ENCODE peak calls at places on chromosomes 5 and 9, in eight cellular contexts. N, E, L, Z, K, C, I and Y are unnamed samples.

GRCh38 chr9:133141833-133142594 is 21.0 kb upstream of the RALGDS start:
- DNase-seq in N (no peak), E (peak), L (no peak), Z (no peak), K (peak), C (no peak), I (no peak), Y (no peak)

GRCh38 chr5:170788626-170789304 is 5.2 kb downstream of the GABRP start:
- DNase-seq in N (no peak), E (no peak), L (no peak), Z (no peak), K (no peak), C (no peak), I (no peak), Y (no peak)

GRCh38 chr5:16980983-16981382 is 44.9 kb upstream of the MYO10 start:
- DNase-seq in N (no peak), E (no peak), L (no peak), Z (peak), K (no peak), C (peak), I (no peak), Y (no peak)

GRCh38 chr9:70421272-70422180 is 7.1 kb upstream of the KLF9 start:
- DNase-seq in N (peak), E (no peak), L (no peak), Z (peak), K (no peak), C (peak), I (no peak), Y (no peak)

GRCh38 chr5:76622973-76623596 is at the start of gene F2RL2:
- DNase-seq in N (no peak), E (no peak), L (peak), Z (peak), K (no peak), C (peak), I (no peak), Y (no peak)

GRCh38 chr5:123044926-123045617 is 8.5 kb upstream of the PPIC start:
- DNase-seq in N (no peak), E (no peak), L (no peak), Z (no peak), K (no peak), C (peak), I (no peak), Y (no peak)

GRCh38 chr5:176817369-176817841 is 7.0 kb downstream of the UNC5A start:
- DNase-seq in N (no peak), E (no peak), L (peak), Z (no peak), K (no peak), C (no peak), I (no peak), Y (no peak)

GRCh38 chr9:109766351-109766750 is 13.6 kb upstream of the PALM2AKAP2 start:
- DNase-seq in N (no peak), E (peak), L (no peak), Z (peak), K (no peak), C (peak), I (no peak), Y (no peak)

GRCh38 chr5:60520451-60521210 is 179.3 kb downstream of the DEPDC1B start:
- DNase-seq in N (no peak), E (no peak), L (no peak), Z (no peak), K (no peak), C (no peak), I (no peak), Y (no peak)

GRCh38 chr9:12350775-12351174 is 342.4 kb upstream of the TYRP1 start:
- DNase-seq in N (no peak), E (no peak), L (no peak), Z (no peak), K (no peak), C (no peak), I (no peak), Y (no peak)

GRCh38 chr9:117286245-117286644 is 128.6 kb downstream of the ASTN2 start:
- DNase-seq in N (no peak), E (no peak), L (no peak), Z (no peak), K (no peak), C (no peak), I (no peak), Y (no peak)

GRCh38 chr5:42691413-42691861 is 65.2 kb upstream of the CCDC152 start:
- DNase-seq in N (no peak), E (no peak), L (no peak), Z (peak), K (no peak), C (peak), I (no peak), Y (no peak)

GRCh38 chr5:82018462-82018861 is 46.6 kb downstream of the ATG10 start:
- DNase-seq in N (no peak), E (no peak), L (no peak), Z (peak), K (no peak), C (peak), I (no peak), Y (no peak)

GRCh38 chr5:107331312-107331711 is 339.4 kb downstream of the EFNA5 start:
- DNase-seq in N (no peak), E (no peak), L (no peak), Z (no peak), K (no peak), C (peak), I (no peak), Y (no peak)

GRCh38 chr9:127421057-127421456 is 3.1 kb upstream of the ZNF79 start:
- DNase-seq in N (no peak), E (no peak), L (no peak), Z (no peak), K (no peak), C (no peak), I (no peak), Y (no peak)
- TF ChIP-seq CTCF in N (no peak), E (no peak), L (no peak), Z (no peak), K (no peak), C (no peak), I (no peak), Y (no peak)

GRCh38 chr5:57303985-57304384 is 130.1 kb downstream of the GPBP1 start:
- DNase-seq in N (no peak), E (no peak), L (peak), Z (no peak), K (peak), C (no peak), I (no peak), Y (no peak)
- TF ChIP-seq CTCF in N (no peak), E (no peak), L (peak), Z (peak), K (no peak), C (no peak), I (no peak), Y (no peak)

DNA sequence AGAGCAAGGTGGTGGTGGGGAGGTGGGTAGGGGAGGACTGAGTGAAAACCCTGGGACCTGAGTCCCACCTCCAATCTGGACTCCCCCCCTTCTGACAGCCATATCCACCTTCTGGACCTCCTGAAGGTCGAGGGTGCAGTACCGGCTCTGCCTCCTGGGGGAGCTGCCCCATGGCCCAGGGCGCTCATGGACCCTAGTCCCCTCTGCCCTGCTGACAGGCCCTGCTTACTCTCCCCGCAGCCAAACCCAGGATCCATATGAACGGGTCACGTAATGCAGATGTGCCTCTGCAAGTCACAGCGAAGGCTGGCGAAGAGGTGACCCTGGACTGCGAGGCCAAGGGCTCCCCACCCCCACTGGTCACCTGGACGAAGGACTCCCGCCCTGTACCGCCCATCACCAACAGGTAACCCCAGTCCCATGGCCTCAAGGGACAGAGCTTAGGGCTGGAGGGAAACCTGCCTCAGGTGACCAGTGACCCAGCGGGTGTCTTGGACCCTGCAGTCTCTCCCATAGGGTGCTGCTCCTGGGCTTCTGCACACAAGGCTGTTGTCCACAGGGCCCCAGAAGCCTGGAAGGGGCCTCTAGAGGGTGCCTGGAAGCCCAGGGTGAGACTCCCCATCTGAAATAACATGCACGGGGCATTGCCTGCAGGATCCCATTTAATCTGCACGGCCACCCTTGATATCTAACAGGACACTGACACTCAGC is 61.7 kb downstream of the HMCN2 start:
- DNase-seq in N (no peak), E (no peak), L (peak), Z (no peak), K (no peak), C (no peak), I (no peak), Y (no peak)
- TF ChIP-seq CTCF in N (no peak), E (no peak), L (peak), Z (peak), K (peak), C (peak), I (peak), Y (peak)

DNA sequence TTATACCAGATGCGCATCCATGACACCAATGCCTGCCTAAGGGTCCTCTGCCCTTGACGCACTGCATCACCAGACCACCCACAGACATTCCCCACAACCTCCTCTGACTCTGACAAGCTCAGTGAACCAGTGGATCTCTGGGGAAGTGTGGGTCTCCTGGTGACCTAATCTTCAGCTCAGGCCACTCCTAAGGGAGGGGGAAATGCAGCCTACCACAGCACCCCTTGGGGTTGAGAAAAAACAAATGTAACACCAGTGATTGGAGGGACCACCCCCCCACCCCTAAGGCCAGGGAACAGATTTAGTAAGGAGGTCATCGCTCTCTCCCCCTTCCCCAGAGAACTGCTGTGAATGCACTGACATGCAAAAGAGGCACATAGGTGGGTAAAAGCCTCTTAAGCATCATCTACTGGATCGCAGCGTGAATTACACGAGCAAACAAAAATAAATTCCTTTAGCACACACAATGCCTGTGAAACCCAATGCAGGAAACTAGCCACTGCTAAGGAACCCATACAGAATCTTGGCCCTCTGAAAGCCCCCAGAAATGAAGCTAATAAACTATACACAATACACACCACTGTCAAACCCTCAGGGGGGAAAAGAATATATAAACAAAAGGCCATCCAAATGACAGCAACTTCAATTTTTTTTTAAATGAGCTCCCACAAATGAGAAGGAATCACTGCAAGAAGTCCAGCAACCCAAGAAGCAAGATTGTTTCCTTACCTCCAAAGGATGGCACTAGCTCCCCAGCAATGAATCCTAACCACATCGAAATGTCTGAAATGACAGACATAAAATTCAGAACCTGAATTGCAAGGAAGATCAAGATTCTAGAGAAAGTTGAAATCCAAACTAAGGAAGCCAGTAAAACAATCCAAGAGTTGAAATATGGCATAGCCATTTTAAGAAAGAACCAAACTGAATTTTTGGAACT is 513.7 kb upstream of the PTGER4 start:
- DNase-seq in N (no peak), E (no peak), L (peak), Z (peak), K (peak), C (peak), I (no peak), Y (no peak)
- TF ChIP-seq CTCF in N (no peak), E (no peak), L (no peak), Z (peak), K (no peak), C (no peak), I (no peak), Y (no peak)